ENCODE peak calls at places on chromosomes 12 and 14, in six cellular contexts. One of them, this sample, is unnamed.

GRCh38 chr12:46339051-46339450 is 33.5 kb downstream of the SLC38A2 start:
- DNase-seq in stimulated activated CD4-positive, alpha-beta T cell treated with anti-CD3 and anti-CD28 coated beads, Interleukin-2, amount 100 ng/mL, for 24 hours: no peak
- DNase-seq in amygdala: no peak
- DNase-seq in uterus: no peak
- DNase-seq in right cardiac atrium: no peak
- DNase-seq in heart right ventricle: no peak
- DNase-seq in this sample: no peak

GRCh38 chr12:106248177-106248848 is 493 bp upstream of the CKAP4 start:
- DNase-seq in stimulated activated CD4-positive, alpha-beta T cell treated with anti-CD3 and anti-CD28 coated beads, Interleukin-2, amount 100 ng/mL, for 24 hours: peak
- DNase-seq in amygdala: no peak
- DNase-seq in uterus: peak
- DNase-seq in right cardiac atrium: peak
- DNase-seq in heart right ventricle: peak
- DNase-seq in this sample: no peak

GRCh38 chr14:77804592-77804991 is 4.7 kb downstream of the ADCK1 start:
- DNase-seq in stimulated activated CD4-positive, alpha-beta T cell treated with anti-CD3 and anti-CD28 coated beads, Interleukin-2, amount 100 ng/mL, for 24 hours: peak
- DNase-seq in amygdala: no peak
- DNase-seq in uterus: no peak
- DNase-seq in right cardiac atrium: no peak
- DNase-seq in heart right ventricle: no peak
- DNase-seq in this sample: peak

GRCh38 chr14:70886421-70887206 is 20.6 kb upstream of the PCNX1 start:
- DNase-seq in stimulated activated CD4-positive, alpha-beta T cell treated with anti-CD3 and anti-CD28 coated beads, Interleukin-2, amount 100 ng/mL, for 24 hours: peak
- DNase-seq in amygdala: no peak
- DNase-seq in uterus: no peak
- DNase-seq in right cardiac atrium: no peak
- DNase-seq in heart right ventricle: no peak
- DNase-seq in this sample: peak

GRCh38 chr12:85821216-85821615 is 15.0 kb downstream of the RASSF9 start:
- DNase-seq in stimulated activated CD4-positive, alpha-beta T cell treated with anti-CD3 and anti-CD28 coated beads, Interleukin-2, amount 100 ng/mL, for 24 hours: no peak
- DNase-seq in amygdala: no peak
- DNase-seq in uterus: no peak
- DNase-seq in right cardiac atrium: no peak
- DNase-seq in heart right ventricle: no peak
- DNase-seq in this sample: no peak

GRCh38 chr14:65203574-65203973 is 101.3 kb upstream of the MAX start:
- DNase-seq in stimulated activated CD4-positive, alpha-beta T cell treated with anti-CD3 and anti-CD28 coated beads, Interleukin-2, amount 100 ng/mL, for 24 hours: no peak
- DNase-seq in amygdala: no peak
- DNase-seq in uterus: no peak
- DNase-seq in right cardiac atrium: peak
- DNase-seq in heart right ventricle: no peak
- DNase-seq in this sample: no peak

GRCh38 chr14:81557137-81557536 is 23.5 kb upstream of the SEL1L start:
- DNase-seq in stimulated activated CD4-positive, alpha-beta T cell treated with anti-CD3 and anti-CD28 coated beads, Interleukin-2, amount 100 ng/mL, for 24 hours: no peak
- DNase-seq in amygdala: no peak
- DNase-seq in uterus: no peak
- DNase-seq in right cardiac atrium: no peak
- DNase-seq in heart right ventricle: no peak
- DNase-seq in this sample: no peak

GRCh38 chr12:20523658-20524057 is 155.3 kb downstream of the PDE3A start:
- DNase-seq in stimulated activated CD4-positive, alpha-beta T cell treated with anti-CD3 and anti-CD28 coated beads, Interleukin-2, amount 100 ng/mL, for 24 hours: no peak
- DNase-seq in amygdala: no peak
- DNase-seq in uterus: no peak
- DNase-seq in right cardiac atrium: no peak
- DNase-seq in heart right ventricle: no peak
- DNase-seq in this sample: no peak

GRCh38 chr12:56836800-56837663 is 73.9 kb downstream of the HSD17B6 start:
- DNase-seq in stimulated activated CD4-positive, alpha-beta T cell treated with anti-CD3 and anti-CD28 coated beads, Interleukin-2, amount 100 ng/mL, for 24 hours: peak
- DNase-seq in amygdala: no peak
- DNase-seq in uterus: no peak
- DNase-seq in right cardiac atrium: no peak
- DNase-seq in heart right ventricle: no peak
- DNase-seq in this sample: no peak

GRCh38 chr12:12425616-12426015 is 68.7 kb downstream of the BORCS5 start:
- DNase-seq in stimulated activated CD4-positive, alpha-beta T cell treated with anti-CD3 and anti-CD28 coated beads, Interleukin-2, amount 100 ng/mL, for 24 hours: no peak
- DNase-seq in amygdala: no peak
- DNase-seq in uterus: no peak
- DNase-seq in right cardiac atrium: no peak
- DNase-seq in heart right ventricle: no peak
- DNase-seq in this sample: no peak

GRCh38 chr14:99524804-99525698 is 43.8 kb downstream of the CCNK start:
- DNase-seq in stimulated activated CD4-positive, alpha-beta T cell treated with anti-CD3 and anti-CD28 coated beads, Interleukin-2, amount 100 ng/mL, for 24 hours: peak
- DNase-seq in amygdala: no peak
- DNase-seq in uterus: no peak
- DNase-seq in right cardiac atrium: peak
- DNase-seq in heart right ventricle: no peak
- DNase-seq in this sample: no peak

GRCh38 chr12:65715976-65716375 is 108.3 kb upstream of the HMGA2 start:
- DNase-seq in stimulated activated CD4-positive, alpha-beta T cell treated with anti-CD3 and anti-CD28 coated beads, Interleukin-2, amount 100 ng/mL, for 24 hours: no peak
- DNase-seq in amygdala: no peak
- DNase-seq in uterus: no peak
- DNase-seq in right cardiac atrium: no peak
- DNase-seq in heart right ventricle: no peak
- DNase-seq in this sample: no peak

GRCh38 chr12:124774462-124775167 is 89.0 kb downstream of the SCARB1 start:
- DNase-seq in stimulated activated CD4-positive, alpha-beta T cell treated with anti-CD3 and anti-CD28 coated beads, Interleukin-2, amount 100 ng/mL, for 24 hours: peak
- DNase-seq in amygdala: peak
- DNase-seq in uterus: peak
- DNase-seq in right cardiac atrium: peak
- DNase-seq in heart right ventricle: no peak
- DNase-seq in this sample: peak